ENCODE peak calls at places on chromosomes 16 and 17, in five cellular contexts. M is astrocyte of the cerebellum, Q is fibroblast of lung, O is chondrocyte, J is foreskin fibroblast. C is an unnamed sample.

GRCh38 chr16:88957887-88958577 is 19.0 kb downstream of the CBFA2T3 start:
- DNase-seq in M (no peak), Q (no peak), O (no peak), J (no peak), C (no peak)

GRCh38 chr17:33192961-33193911 is 99.9 kb downstream of the ASIC2 start:
- DNase-seq in M (peak), Q (no peak), O (no peak), J (no peak), C (no peak)

GRCh38 chr17:36731091-36731490 is 129.7 kb downstream of the MRM1 start:
- DNase-seq in M (no peak), Q (no peak), O (no peak), J (no peak), C (no peak)

GRCh38 chr17:8084250-8084649 is 3.3 kb downstream of the ALOX12B start:
- DNase-seq in M (no peak), Q (no peak), O (no peak), J (no peak), C (no peak)

GRCh38 chr17:67050066-67050465 is 5.7 kb downstream of the CACNG1 start:
- DNase-seq in M (no peak), Q (no peak), O (no peak), J (no peak), C (peak)

GRCh38 chr17:41413982-41414381 is 10.4 kb downstream of the KRT37 start:
- DNase-seq in M (no peak), Q (no peak), O (no peak), J (no peak), C (no peak)

GRCh38 chr17:3827124-3827773 is 18.8 kb downstream of the NCBP3 start:
- DNase-seq in M (peak), Q (peak), O (no peak), J (peak), C (peak)

GRCh38 chr17:61467416-61468262 is 15.4 kb downstream of the TBX4 start:
- DNase-seq in M (no peak), Q (peak), O (peak), J (peak), C (no peak)

GRCh38 chr17:3529817-3530741 is 27.5 kb downstream of the TRPV3 start:
- DNase-seq in M (no peak), Q (peak), O (peak), J (no peak), C (no peak)

GRCh38 chr16:67560827-67561342 is 1.4 kb upstream of the CTCF start:
- DNase-seq in M (no peak), Q (no peak), O (no peak), J (no peak), C (no peak)

GRCh38 chr17:20206591-20206990 is 197.4 kb downstream of the SPECC1 start:
- DNase-seq in M (no peak), Q (peak), O (no peak), J (peak), C (no peak)

GRCh38 chr17:9816472-9816871 is 5.4 kb downstream of the GSG1L2 start:
- DNase-seq in M (no peak), Q (no peak), O (no peak), J (no peak), C (no peak)

GRCh38 chr17:81712468-81713003 is 452 bp downstream of the SLC25A10 start:
- DNase-seq in M (no peak), Q (no peak), O (no peak), J (no peak), C (peak)

GRCh38 chr17:64084086-64084939 is 45.6 kb downstream of the ERN1 start:
- DNase-seq in M (peak), Q (peak), O (no peak), J (no peak), C (no peak)

GRCh38 chr16:74562117-74562516 is 44.8 kb downstream of the GLG1 start:
- DNase-seq in M (no peak), Q (no peak), O (no peak), J (no peak), C (no peak)

GRCh38 chr16:9797306-9797705 is 384.9 kb downstream of the GRIN2A start:
- DNase-seq in M (peak), Q (no peak), O (no peak), J (peak), C (no peak)

GRCh38 chr17:48100591-48101011 is 677 bp downstream of the CBX1 start:
- DNase-seq in M (no peak), Q (peak), O (peak), J (peak), C (no peak)

GRCh38 chr16:82738699-82739098 is 111.9 kb downstream of the CDH13 start:
- DNase-seq in M (no peak), Q (peak), O (no peak), J (no peak), C (no peak)

GRCh38 chr17:36657763-36658490 is 56.5 kb downstream of the MRM1 start:
- DNase-seq in M (no peak), Q (no peak), O (no peak), J (no peak), C (no peak)

GRCh38 chr16:1665829-1666228 is 12.2 kb upstream of the JPT2 start:
- DNase-seq in M (no peak), Q (no peak), O (no peak), J (no peak), C (no peak)

GRCh38 chr16:78695371-78695770 is 595.9 kb downstream of the WWOX start:
- DNase-seq in M (no peak), Q (no peak), O (no peak), J (no peak), C (no peak)

GRCh38 chr16:88535181-88535856 is 34.9 kb upstream of the ZC3H18 start:
- DNase-seq in M (no peak), Q (no peak), O (no peak), J (no peak), C (no peak)

GRCh38 chr17:78890111-78890897 is 12.7 kb downstream of the CEP295NL start:
- DNase-seq in M (no peak), Q (no peak), O (no peak), J (no peak), C (no peak)

GRCh38 chr16:85262558-85263196 is 150.4 kb upstream of the CIBAR2 start:
- DNase-seq in M (no peak), Q (peak), O (no peak), J (no peak), C (no peak)

GRCh38 chr17:77233635-77234334 is 93.0 kb downstream of the SEC14L1 start:
- DNase-seq in M (no peak), Q (peak), O (peak), J (peak), C (peak)

GRCh38 chr17:1606352-1606985 is 22.2 kb downstream of the SLC43A2 start:
- DNase-seq in M (no peak), Q (no peak), O (no peak), J (no peak), C (peak)

GRCh38 chr16:87924937-87925670 is 11.2 kb downstream of the CA5A start:
- DNase-seq in M (no peak), Q (no peak), O (no peak), J (no peak), C (no peak)

GRCh38 chr16:69865701-69866100 is 85.4 kb upstream of the CLEC18A start:
- DNase-seq in M (peak), Q (peak), O (no peak), J (peak), C (no peak)

GRCh38 chr16:78179666-78180065 is 80.2 kb downstream of the WWOX start:
- DNase-seq in M (no peak), Q (no peak), O (no peak), J (no peak), C (no peak)

GRCh38 chr17:68378202-68379149 is 78.8 kb downstream of the WIPI1 start:
- DNase-seq in M (peak), Q (peak), O (no peak), J (peak), C (no peak)

GRCh38 chr16:57266531-57267268 is 17.8 kb downstream of the PLLP start:
- DNase-seq in M (no peak), Q (no peak), O (no peak), J (no peak), C (peak)

GRCh38 chr17:16962804-16963203 is 9.1 kb downstream of the TNFRSF13B start:
- DNase-seq in M (no peak), Q (no peak), O (no peak), J (peak), C (no peak)

GRCh38 chr16:56102159-56102798 is 89.0 kb upstream of the GNAO1 start:
- DNase-seq in M (no peak), Q (peak), O (no peak), J (no peak), C (no peak)

GRCh38 chr16:88298882-88299745 is 83.6 kb upstream of the ZNF469 start:
- DNase-seq in M (no peak), Q (no peak), O (peak), J (peak), C (no peak)

GRCh38 chr17:20935740-20936139 is 107.1 kb downstream of the USP22 start:
- DNase-seq in M (peak), Q (peak), O (no peak), J (peak), C (no peak)

GRCh38 chr16:52914428-52914827 is 138.3 kb downstream of the CHD9NB start:
- DNase-seq in M (no peak), Q (no peak), O (no peak), J (no peak), C (no peak)
- TF ChIP-seq CTCF in M (no peak), Q (no peak), O (no peak), J (no peak), C (no peak)

GRCh38 chr17:73952498-73953205 is 250.8 kb upstream of the RPL38 start:
- DNase-seq in M (no peak), Q (no peak), O (peak), J (no peak), C (peak)
- TF ChIP-seq CTCF in M (peak), Q (no peak), O (peak), J (no peak), C (peak)

GRCh38 chr16:35187665-35188225 is 1728.3 kb downstream of the TP53TG3F start:
- DNase-seq in M (no peak), Q (no peak), O (peak), J (no peak), C (no peak)

GRCh38 chr16:35185366-35186044 is 1726.1 kb downstream of the TP53TG3F start:
- DNase-seq in M (no peak), Q (no peak), O (peak), J (no peak), C (no peak)

GRCh38 chr16:35186045-35186759 is 1726.8 kb downstream of the TP53TG3F start:
- DNase-seq in M (no peak), Q (no peak), O (peak), J (no peak), C (no peak)

GRCh38 chr16:35184356-35184870 is 1725.0 kb downstream of the TP53TG3F start:
- DNase-seq in M (no peak), Q (no peak), O (peak), J (no peak), C (no peak)

DNA sequence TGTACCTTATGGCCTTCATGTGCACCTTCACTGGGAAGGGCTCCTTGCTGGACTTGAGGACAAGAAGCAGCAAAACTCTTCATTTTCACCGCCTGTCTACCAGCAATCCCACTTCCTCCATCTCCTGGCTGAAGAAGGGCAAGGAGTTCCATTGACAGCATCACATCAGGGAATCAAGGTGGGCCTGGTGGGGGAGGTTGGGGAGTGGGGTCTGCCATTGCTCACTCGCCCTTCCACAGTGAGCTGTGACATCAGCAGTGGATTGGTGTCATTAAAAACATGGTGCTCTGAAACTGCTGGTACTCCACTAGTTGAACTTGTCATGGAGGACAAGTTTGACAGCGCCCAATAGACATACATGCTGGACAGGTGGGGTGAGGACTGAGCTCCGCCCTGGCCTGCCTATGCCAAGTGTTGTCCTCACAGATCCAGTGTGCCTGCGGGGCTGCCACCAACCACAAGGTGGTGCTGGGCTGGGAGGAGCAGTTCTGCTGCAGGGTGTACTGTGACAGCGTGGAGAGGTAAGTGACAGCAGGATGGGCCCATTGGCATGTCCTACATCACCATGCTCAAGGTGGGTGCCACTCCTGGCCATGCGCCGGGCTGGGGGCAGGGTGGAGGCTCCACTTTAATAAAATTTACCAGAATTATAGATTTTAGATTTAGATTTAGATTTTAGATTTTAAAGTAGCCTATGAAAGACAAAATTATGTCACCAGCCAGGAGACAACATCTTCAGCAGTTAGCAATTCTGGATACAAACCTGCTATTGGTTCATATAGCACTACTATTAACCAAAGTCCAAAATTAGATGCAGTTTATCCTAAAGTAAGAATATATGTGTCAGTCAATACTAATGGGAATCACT is 1729.1 kb downstream of the TP53TG3F start:
- DNase-seq in M (no peak), Q (no peak), O (peak), J (no peak), C (no peak)
- TF ChIP-seq CTCF in M (no peak), Q (no peak), O (no peak), J (no peak), C (no peak)

DNA sequence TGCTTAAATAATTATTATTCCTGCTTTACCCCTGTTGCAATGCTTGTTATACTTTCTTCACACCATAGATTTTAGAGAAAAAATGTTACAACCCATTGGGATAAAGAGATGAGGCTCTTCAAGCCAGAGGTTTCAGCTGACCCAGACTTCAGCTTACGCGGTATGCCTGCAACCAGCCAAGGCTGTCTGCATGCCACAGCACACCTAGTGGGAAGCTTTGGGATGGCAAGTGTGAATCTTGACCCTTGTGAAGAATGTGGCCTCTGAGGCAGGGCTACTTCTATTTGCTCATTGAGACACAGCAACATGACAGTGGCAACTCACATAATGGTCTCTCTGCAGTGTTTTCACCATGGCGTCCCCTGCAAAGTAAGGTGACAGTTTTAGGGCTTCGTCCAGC is 193.9 kb upstream of the PIRT start:
- DNase-seq in M (no peak), Q (no peak), O (no peak), J (no peak), C (no peak)
- TF ChIP-seq CTCF in M (no peak), Q (no peak), O (no peak), J (no peak), C (no peak)

GRCh38 chr17:44362056-44362355 is 1.6 kb downstream of the FAM171A2 start:
- DNase-seq in M (no peak), Q (no peak), O (no peak), J (no peak), C (no peak)

GRCh38 chr17:44362964-44363612 is 565 bp downstream of the FAM171A2 start:
- DNase-seq in M (no peak), Q (no peak), O (peak), J (no peak), C (peak)

GRCh38 chr17:44361292-44362055 is 2.2 kb downstream of the FAM171A2 start:
- DNase-seq in M (no peak), Q (no peak), O (peak), J (no peak), C (no peak)

GRCh38 chr17:44362479-44362963 is 1.1 kb downstream of the FAM171A2 start:
- DNase-seq in M (no peak), Q (no peak), O (peak), J (no peak), C (no peak)

DNA sequence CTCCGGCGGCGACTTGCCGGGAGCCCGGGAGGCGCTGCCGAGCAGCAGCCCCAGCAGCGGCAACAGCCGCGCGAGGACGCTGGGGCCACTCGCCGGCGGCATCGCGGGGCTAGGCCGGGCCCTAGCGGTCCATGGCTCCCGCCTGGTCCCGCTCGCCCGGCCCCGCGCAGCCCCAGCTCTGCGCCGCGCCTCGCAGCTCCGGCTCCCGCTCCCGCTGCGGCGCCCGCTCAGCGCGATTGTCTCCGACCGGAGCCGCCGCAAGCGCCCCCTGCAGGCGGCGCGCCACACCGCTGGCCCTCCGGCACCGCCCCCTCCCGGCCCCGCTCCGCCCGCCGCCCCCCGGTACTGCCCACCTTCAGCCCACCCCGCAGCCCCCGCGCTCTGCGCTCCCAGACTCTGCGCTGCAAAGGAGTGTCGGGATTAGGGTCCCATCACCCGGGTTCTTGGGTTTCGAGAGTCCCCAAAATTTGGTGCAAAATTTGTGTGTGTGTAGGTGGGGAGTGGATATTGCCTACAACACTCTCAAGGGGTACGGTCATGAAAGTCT is at the start of gene FAM171A2:
- DNase-seq in M (peak), Q (peak), O (no peak), J (no peak), C (peak)
- TF ChIP-seq CTCF in M (no peak), Q (peak), O (peak), J (no peak), C (peak)

GRCh38 chr16:27108051-27108770 is 41.5 kb downstream of the C16orf82 start:
- DNase-seq in M (no peak), Q (no peak), O (no peak), J (no peak), C (no peak)

GRCh38 chr16:27108826-27109665 is 42.3 kb downstream of the C16orf82 start:
- DNase-seq in M (no peak), Q (no peak), O (no peak), J (no peak), C (no peak)

GRCh38 chr16:27110524-27110896 is 43.8 kb downstream of the C16orf82 start:
- DNase-seq in M (no peak), Q (no peak), O (no peak), J (no peak), C (no peak)

GRCh38 chr16:27111486-27111885 is 44.8 kb downstream of the C16orf82 start:
- DNase-seq in M (no peak), Q (no peak), O (no peak), J (no peak), C (no peak)

DNA sequence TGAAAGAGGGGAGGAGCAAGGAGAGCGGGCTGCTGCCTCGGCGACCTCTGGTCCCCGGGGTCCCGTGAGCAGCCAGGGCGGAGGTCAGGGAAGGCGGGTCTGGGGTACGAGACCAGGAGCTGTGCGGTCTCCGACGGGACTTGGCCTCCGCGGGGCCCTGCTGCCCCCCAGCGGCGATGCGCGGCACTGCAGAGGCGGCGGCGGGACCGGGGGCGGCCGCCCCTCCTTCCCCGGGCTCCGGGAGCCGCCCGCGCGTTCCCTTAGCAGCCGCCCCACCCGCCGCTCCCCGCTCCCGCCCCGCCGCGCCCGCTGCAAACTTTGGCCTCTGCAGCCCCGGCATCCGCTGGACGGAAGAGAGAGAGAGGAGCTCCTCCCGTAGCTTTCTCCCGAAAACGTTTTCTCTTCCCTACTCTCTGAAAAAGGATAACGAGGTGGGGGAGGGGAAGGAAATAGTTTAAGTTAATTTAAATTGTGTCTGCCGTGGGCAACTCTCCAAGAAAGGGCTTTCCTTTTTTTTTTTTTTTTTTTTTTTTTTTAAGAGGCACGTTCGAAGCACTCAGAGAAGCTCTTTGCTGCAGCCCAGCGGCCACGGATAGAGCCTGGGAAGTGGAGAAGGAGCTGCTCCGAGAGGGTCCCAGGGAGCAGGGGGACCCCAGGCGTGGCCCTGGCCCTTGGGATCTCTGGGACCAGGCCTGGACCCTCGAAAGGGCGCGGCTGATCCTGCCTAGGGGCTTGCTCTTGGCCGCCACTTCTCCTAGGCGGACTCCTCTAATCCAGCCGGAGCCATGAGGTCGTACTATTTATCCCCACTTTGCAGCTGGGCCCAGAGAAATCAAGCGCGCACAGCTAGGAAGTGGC is 43.2 kb downstream of the C16orf82 start:
- DNase-seq in M (peak), Q (peak), O (no peak), J (peak), C (peak)
- TF ChIP-seq CTCF in M (peak), Q (peak), O (peak), J (peak), C (peak)

C was measured in GM13977.